ENCODE peak calls at places on chromosome 16, in seven cellular contexts. X is stomach, M is sigmoid colon, Y is prostate gland, V is HCT116, C is SK-N-SH, H is transverse colon. Q is an unnamed sample.
A peak's percentile ranks its signal among the peaks of the same experiment; 100 is the strongest.

GRCh38 chr16:676565-677297 is 1.3 kb downstream of the RHBDL1 start:
- DNase-seq in X (peak; percentile 83), M (no peak), Y (peak; percentile 89), V (no peak), C (no peak), H (peak; percentile 93), Q (no peak)

GRCh38 chr16:21197115-21197514 is 14.3 kb downstream of the ZP2 start:
- DNase-seq in X (no peak), M (no peak), Y (no peak), V (no peak), C (no peak), H (no peak), Q (no peak)

GRCh38 chr16:70661918-70662641 is 15.7 kb downstream of the IL34 start:
- DNase-seq in X (no peak), M (peak; percentile 83), Y (no peak), V (no peak), C (peak; percentile 45), H (no peak), Q (no peak)

GRCh38 chr16:13307255-13307654 is 405.9 kb downstream of the SHISA9 start:
- DNase-seq in X (no peak), M (no peak), Y (no peak), V (no peak), C (no peak), H (no peak), Q (no peak)

GRCh38 chr16:81539009-81539820 is 94.6 kb downstream of the CMIP start:
- DNase-seq in X (no peak), M (no peak), Y (no peak), V (no peak), C (peak; percentile 78), H (no peak), Q (no peak)

GRCh38 chr16:987846-988245 is 6.3 kb downstream of the SOX8 start:
- DNase-seq in X (no peak), M (no peak), Y (no peak), V (no peak), C (peak; percentile 41), H (no peak), Q (no peak)

GRCh38 chr16:49619811-49620157 is 236.1 kb downstream of the ZNF423 start:
- DNase-seq in X (peak; percentile 7), M (peak; percentile 50), Y (no peak), V (no peak), C (no peak), H (no peak), Q (no peak)

GRCh38 chr16:14388243-14388642 is 241.8 kb downstream of the PARN start:
- DNase-seq in X (no peak), M (no peak), Y (no peak), V (no peak), C (no peak), H (no peak), Q (no peak)

GRCh38 chr16:12470311-12471229 is 333.1 kb downstream of the CPPED1 start:
- DNase-seq in X (no peak), M (peak; percentile 69), Y (no peak), V (no peak), C (no peak), H (no peak), Q (no peak)

DNA sequence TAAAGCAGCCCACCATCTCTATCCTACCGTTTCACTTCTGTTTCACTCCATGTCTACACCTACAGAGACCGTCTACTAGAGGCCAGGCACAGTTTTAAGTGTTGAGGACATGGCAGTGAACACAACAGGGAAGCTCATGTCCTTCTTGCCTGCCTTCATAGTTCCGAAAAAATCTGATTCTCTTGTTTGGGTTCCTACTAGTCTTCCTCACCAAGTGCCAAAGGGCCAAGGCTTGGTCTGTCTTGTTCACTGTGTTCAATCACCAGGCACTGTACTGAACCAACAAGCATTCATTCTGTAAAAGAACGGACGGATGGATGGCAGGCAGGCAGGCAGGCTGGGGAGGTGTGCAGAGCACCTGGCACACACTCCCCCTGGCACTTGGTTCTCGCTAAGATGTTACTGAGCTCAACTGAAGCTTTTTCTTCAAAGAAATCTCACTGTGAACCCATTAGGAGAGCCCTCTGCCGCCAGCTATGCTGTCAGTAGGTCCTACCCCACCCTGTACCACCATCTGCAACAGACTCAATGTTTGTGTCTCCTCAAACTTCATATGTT is 2.5 kb downstream of the DEXI start:
- DNase-seq in X (no peak), M (no peak), Y (no peak), V (no peak), C (no peak), H (no peak), Q (no peak)
- H3K27ac ChIP-seq in X (peak overlapping the region; percentile 92), M (peak overlapping the region; percentile 92), Y (peak overlapping the region; percentile 6), V (no peak overlapping the region), C (no peak overlapping the region), H (peak overlapping the region; percentile 2), Q (no peak overlapping the region)

GRCh38 chr16:78738557-78738956 is 639.1 kb downstream of the WWOX start:
- DNase-seq in X (no peak), M (no peak), Y (no peak), V (no peak), C (no peak), H (no peak), Q (no peak)

GRCh38 chr16:78735337-78735736 is 635.9 kb downstream of the WWOX start:
- DNase-seq in X (no peak), M (no peak), Y (no peak), V (no peak), C (no peak), H (no peak), Q (no peak)

GRCh38 chr16:78732693-78733092 is 633.2 kb downstream of the WWOX start:
- DNase-seq in X (no peak), M (no peak), Y (no peak), V (no peak), C (no peak), H (no peak), Q (no peak)

GRCh38 chr16:78740269-78740668 is 640.8 kb downstream of the WWOX start:
- DNase-seq in X (no peak), M (no peak), Y (no peak), V (no peak), C (no peak), H (no peak), Q (no peak)

DNA sequence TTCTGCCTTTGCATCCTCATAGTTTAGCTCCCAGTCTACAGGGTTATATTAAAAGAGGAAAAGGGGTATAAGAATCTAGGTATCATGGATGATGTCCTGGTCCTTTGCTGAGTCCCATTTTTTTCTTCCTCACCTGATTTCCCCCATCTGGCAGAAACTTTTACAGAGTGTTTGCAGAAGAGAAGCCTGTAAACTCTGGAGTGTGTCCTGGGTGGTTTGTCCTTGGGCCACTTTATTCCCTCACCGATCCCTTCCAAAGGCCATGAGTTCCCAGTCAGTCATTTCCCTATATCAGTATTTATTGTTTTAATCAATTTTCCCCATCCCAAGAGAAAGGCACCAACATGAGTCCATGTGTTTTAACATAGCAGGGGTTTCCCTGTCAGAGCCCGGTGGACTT is 638.2 kb downstream of the WWOX start:
- DNase-seq in X (no peak), M (no peak), Y (no peak), V (no peak), C (no peak), H (no peak), Q (no peak)
- H3K9me3 ChIP-seq in X (no peaks in the 10 kb centered on the region), M (no peaks in the 10 kb centered on the region), Y (no peaks in the 10 kb centered on the region), V (no peaks in the 10 kb centered on the region), C (no peaks in the 10 kb centered on the region), H (no peaks in the 10 kb centered on the region), Q (no peaks in the 10 kb centered on the region)

GRCh38 chr16:8864480-8864879 is 4.3 kb downstream of the CARHSP1 start:
- DNase-seq in X (no peak), M (no peak), Y (no peak), V (no peak), C (no peak), H (no peak), Q (no peak)

GRCh38 chr16:8865145-8865882 is 3.5 kb downstream of the CARHSP1 start:
- DNase-seq in X (no peak), M (no peak), Y (no peak), V (no peak), C (no peak), H (no peak), Q (no peak)

GRCh38 chr16:8862309-8863130 is 6.3 kb downstream of the CARHSP1 start:
- DNase-seq in X (no peak), M (no peak), Y (no peak), V (no peak), C (no peak), H (no peak), Q (no peak)

GRCh38 chr16:8861563-8862308 is 7.1 kb downstream of the CARHSP1 start:
- DNase-seq in X (no peak), M (peak; percentile 84), Y (no peak), V (no peak), C (no peak), H (no peak), Q (no peak)

DNA sequence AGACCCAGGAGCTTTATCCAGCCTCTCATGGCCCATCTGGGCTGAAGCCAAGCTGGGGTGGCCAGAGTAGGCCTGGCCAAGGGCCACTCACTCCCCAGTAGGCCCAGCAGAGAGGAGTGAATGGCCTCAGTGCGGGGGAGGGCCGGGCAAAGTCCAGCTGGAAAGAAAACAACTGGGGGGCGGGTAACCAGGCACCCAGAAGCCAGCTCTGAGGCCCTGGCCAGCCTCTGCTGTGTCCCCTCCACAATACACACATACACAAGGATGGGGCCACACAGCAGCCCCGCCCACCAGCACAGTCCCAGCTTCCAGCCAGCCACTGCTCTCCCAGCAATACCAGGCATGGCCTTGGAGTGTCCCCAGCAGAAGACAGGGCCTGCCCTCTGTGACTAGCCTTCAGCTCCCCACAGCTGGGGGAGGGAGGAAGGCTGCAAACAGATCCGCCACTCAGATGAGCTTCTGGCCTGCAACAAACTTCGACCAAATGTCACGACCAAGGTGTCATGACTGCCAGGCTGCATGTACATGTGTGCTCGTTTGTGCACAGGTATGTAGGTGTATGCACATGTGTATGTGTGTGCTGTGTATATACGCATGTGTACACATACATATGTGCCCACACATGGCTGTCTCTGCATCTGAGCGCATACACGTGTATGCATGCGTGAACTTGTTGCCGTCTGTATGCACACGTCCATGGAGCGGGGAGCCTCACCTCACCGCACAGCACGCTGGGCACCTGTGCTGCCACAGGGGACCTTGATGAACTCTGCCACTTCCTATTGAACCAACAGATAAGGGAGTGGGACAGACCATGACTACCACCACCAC is 5.0 kb downstream of the CARHSP1 start:
- DNase-seq in X (peak; percentile 87), M (no peak), Y (no peak), V (no peak), C (no peak), H (peak; percentile 71), Q (no peak)
- TF ChIP-seq POLR2AphosphoS5 in X (no peak), M (no peak), Y (no peak), V (no peak), C (no peak), H (no peak), Q (peak; percentile 28)

GRCh38 chr16:15816228-15816627 is 40.6 kb downstream of the MYH11 start:
- DNase-seq in X (no peak), M (no peak), Y (no peak), V (no peak), C (no peak), H (no peak), Q (no peak)

GRCh38 chr16:15822957-15823356 is 33.9 kb downstream of the MYH11 start:
- DNase-seq in X (peak; percentile 68), M (peak; percentile 97), Y (peak; percentile 63), V (no peak), C (no peak), H (peak; percentile 44), Q (no peak)

GRCh38 chr16:15820837-15821236 is 36.0 kb downstream of the MYH11 start:
- DNase-seq in X (no peak), M (peak; percentile 21), Y (no peak), V (no peak), C (no peak), H (no peak), Q (no peak)

DNA sequence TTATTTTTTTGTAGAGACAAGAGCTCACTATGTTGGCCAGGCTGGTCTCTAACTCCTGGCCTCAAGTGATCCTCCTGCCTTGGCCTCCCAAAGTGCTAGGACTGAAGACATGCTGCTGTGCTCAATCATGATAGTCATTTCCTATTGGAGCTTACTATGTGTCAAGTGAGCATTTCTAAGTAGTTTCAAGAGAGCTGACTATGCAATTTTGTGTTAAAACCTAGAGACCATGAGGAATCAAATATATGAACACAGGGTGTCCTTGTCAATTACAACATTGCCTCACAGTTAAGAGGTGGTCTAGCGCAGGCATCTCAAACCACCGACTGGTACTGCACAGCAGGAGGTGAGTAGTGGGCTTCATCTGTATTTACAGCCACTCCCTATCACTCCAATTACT is 37.8 kb downstream of the MYH11 start:
- DNase-seq in X (no peak), M (no peak), Y (no peak), V (no peak), C (no peak), H (no peak), Q (no peak)
- H3K27ac ChIP-seq in X (peak overlapping the region; percentile 86), M (peak overlapping the region; percentile 95), Y (no peak overlapping the region), V (no peak overlapping the region), C (no peak overlapping the region), H (peak overlapping the region; percentile 76), Q (no peak overlapping the region)